ENCODE peak calls at places on chromosomes 4 and X, in five cellular contexts. T, N, S, C and U are unnamed samples.

GRCh38 chrX:22389544-22390243 is 117.0 kb downstream of the CBLL2 start:
- DNase-seq in T (peak; percentile 88), N (peak; percentile 84), S (peak; percentile 85), C (no peak), U (no peak)

GRCh38 chr4:76562161-76562560 is 127.1 kb downstream of the SHROOM3 start:
- DNase-seq in T (no peak), N (peak; percentile 77), S (peak; percentile 38), C (no peak), U (no peak)

GRCh38 chrX:77548751-77549150 is 101.6 kb downstream of the FGF16 start:
- DNase-seq in T (no peak), N (no peak), S (no peak), C (no peak), U (no peak)

GRCh38 chr4:162959056-162959455 is 207.6 kb downstream of the NAF1 start:
- DNase-seq in T (no peak), N (no peak), S (no peak), C (no peak), U (peak; percentile 34)

GRCh38 chrX:63275127-63275526 is 76.0 kb downstream of the SPIN4 start:
- DNase-seq in T (peak; percentile 27), N (no peak), S (peak; percentile 25), C (peak; percentile 38), U (peak; percentile 13)

GRCh38 chrX:2502668-2503519 is 2.1 kb upstream of the DHRSX start:
- DNase-seq in T (no peak), N (peak; percentile 34), S (no peak), C (no peak), U (peak; percentile 52)

GRCh38 chr4:119478446-119479179 is 150.0 kb downstream of the PDE5A start:
- DNase-seq in T (no peak), N (no peak), S (no peak), C (no peak), U (no peak)

GRCh38 chrX:31070057-31070468 is 1.8 kb downstream of the FTHL17 start:
- DNase-seq in T (no peak), N (no peak), S (peak; percentile 47), C (peak; percentile 76), U (no peak)

GRCh38 chr4:20528508-20528907 is 171.8 kb upstream of the PACRGL start:
- DNase-seq in T (peak; percentile 74), N (peak; percentile 60), S (peak; percentile 15), C (no peak), U (no peak)

GRCh38 chr4:57040510-57040909 is 61.8 kb downstream of the POLR2B start:
- DNase-seq in T (no peak), N (no peak), S (no peak), C (no peak), U (no peak)

GRCh38 chr4:156138781-156139280 is 185.2 kb upstream of the CTSO start:
- DNase-seq in T (no peak), N (no peak), S (peak; percentile 3), C (no peak), U (no peak)

GRCh38 chr4:109155112-109155511 is 147.3 kb downstream of the COL25A1 start:
- DNase-seq in T (no peak), N (no peak), S (no peak), C (no peak), U (no peak)

GRCh38 chr4:185305979-185306442 is 89.7 kb downstream of the LRP2BP start:
- DNase-seq in T (peak; percentile 27), N (peak; percentile 78), S (peak; percentile 99), C (no peak), U (no peak)

GRCh38 chr4:88107406-88108107 is 50.9 kb downstream of the ABCG2 start:
- DNase-seq in T (peak; percentile 71), N (peak; percentile 43), S (no peak), C (no peak), U (peak; percentile 50)

GRCh38 chrX:15749642-15750610 is 11.9 kb downstream of the CA5B start:
- DNase-seq in T (peak; percentile 44), N (peak; percentile 18), S (no peak), C (peak; percentile 51), U (no peak)

GRCh38 chr4:4919926-4920325 is 60.5 kb downstream of the MSX1 start:
- DNase-seq in T (no peak), N (no peak), S (no peak), C (no peak), U (no peak)

GRCh38 chr4:78205601-78206000 is 148.5 kb downstream of the FRAS1 start:
- DNase-seq in T (no peak), N (no peak), S (no peak), C (no peak), U (no peak)

GRCh38 chr4:122827899-122828601 is 1.4 kb downstream of the FGF2 start:
- DNase-seq in T (peak; percentile 71), N (peak; percentile 74), S (peak; percentile 68), C (peak; percentile 98), U (peak; percentile 69)
- TF ChIP-seq EZH2 in T (no peak), N (no peak), S (no peak), C (no peak), U (peak; percentile 43)

GRCh38 chr4:656651-657337 is 17.3 kb downstream of the ATP5ME start:
- DNase-seq in T (no peak), N (no peak), S (no peak), C (no peak), U (no peak)
- H3K9me3 ChIP-seq in T (no peaks in the 10 kb centered on the region), N (no peaks in the 10 kb centered on the region), S (no peaks in the 10 kb centered on the region), C (no peaks in the 10 kb centered on the region), U (no peaks in the 10 kb centered on the region)

DNA sequence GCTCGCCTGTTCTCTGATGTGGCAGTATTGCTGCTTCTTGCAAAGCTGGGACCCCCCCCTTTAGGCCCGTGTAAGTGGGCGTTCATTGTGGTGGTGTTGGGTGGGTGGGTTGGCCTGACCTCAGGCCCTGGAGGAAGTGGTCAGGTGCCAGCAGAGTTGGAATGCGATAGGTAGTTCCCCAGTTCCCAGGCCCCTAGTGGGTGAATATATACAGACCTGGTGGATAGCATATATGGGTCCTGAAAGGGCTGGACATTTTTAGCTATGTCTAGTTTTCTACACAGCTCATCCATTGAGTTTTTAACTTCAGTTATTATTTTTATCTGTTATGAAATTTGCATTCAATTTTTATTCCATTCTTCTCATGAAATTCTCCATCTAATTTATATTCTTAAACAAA is 35.8 kb upstream of the UCP1 start:
- DNase-seq in T (no peak), N (no peak), S (no peak), C (no peak), U (no peak)
- TF ChIP-seq CTCF in T (no peak), N (no peak), S (no peak), C (no peak), U (no peak)

DNA sequence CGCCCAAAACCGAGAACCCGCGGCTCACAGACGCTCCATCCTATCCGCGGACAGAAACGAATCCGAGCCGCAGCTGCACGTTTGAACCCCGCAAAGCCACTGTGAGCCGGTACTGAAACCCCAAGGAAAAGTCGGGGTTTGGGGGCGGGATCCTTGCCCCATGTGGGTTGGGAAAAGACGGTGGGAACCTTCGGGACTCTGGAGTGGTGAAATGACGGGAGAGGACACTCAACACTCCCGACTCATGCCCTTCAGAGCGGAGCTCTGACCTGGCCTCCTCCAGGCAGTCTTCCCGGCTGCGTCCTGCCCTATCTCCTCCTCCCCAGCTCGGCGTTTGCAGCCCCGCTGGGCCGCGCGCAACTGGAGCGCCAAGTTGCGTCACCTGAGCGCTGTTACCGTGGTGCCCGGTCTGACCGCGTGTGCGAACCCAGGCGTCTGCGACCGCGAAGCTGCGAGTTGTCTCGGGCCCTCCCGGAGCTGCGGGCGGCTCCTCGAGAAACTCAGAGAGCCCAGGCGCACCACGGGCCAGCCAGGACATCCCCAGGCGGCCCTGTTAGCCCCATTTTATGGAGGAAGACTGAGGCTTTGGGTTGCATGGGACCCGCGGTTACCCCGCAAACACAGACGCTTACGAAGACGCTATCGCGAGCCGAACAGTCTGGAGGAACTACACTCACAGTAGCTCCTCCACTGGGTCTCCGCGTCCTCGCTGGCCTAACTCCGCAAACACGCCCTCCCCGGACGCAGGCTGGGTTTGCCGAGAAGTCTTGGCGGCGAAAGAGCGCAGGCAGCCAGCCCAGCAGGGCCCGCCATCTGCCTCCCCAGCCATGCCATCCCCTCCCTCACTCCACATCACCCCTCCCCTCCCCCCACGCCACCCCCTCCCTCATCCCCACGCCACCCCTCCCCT is 20.3 kb upstream of the HMX1 start:
- DNase-seq in T (no peak), N (no peak), S (no peak), C (no peak), U (no peak)
- TF ChIP-seq EZH2 in T (peak; percentile 85), N (no peak), S (no peak), C (no peak), U (peak; percentile 78)

DNA sequence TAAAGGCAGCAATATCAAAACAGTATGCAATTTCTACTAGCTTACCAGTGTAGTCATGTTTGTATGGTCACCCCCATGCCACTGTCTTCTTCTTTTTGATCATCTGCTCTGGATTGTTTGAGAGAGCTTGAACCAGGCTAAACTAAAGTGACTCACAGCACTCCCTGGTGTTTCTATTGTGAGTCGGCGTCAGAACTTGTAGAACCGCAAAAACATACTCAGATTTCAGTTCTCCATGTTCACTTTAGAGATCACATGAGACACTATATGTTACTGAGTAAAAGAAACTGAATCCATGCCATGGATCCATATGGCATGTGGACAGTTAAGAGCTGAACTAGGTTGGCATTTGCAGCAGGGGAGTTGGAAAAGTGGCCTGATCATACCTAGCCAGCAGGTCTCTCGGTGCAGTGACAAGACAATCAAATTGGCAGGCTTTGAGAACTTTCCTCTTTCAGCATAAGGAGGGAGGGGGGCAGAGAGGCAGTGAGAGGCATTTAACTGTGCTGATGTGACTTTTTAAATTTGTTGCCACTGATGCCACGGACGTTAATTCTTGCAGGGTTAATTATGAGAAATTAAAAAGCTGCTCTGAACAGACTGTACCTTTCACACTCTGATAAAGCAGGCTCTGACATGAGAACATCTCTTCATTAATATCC is 88.4 kb downstream of the AFF2 start:
- DNase-seq in T (no peak), N (no peak), S (peak; percentile 38), C (no peak), U (no peak)
- H3K9me3 ChIP-seq in T (no peaks in the 10 kb centered on the region), N (no peaks in the 10 kb centered on the region), S (no peaks in the 10 kb centered on the region), C (no peaks in the 10 kb centered on the region), U (no peaks in the 10 kb centered on the region)

GRCh38 chrX:6989858-6990257 is 157.7 kb upstream of the STS start:
- DNase-seq in T (no peak), N (no peak), S (no peak), C (no peak), U (no peak)

GRCh38 chrX:6985537-6985936 is 162.0 kb upstream of the STS start:
- DNase-seq in T (no peak), N (no peak), S (no peak), C (no peak), U (no peak)

GRCh38 chrX:6990552-6991193 is 156.8 kb upstream of the STS start:
- DNase-seq in T (no peak), N (no peak), S (no peak), C (no peak), U (no peak)
- TF ChIP-seq CTCF in T (no peak), N (no peak), S (no peak), C (no peak), U (no peak)

GRCh38 chr4:144647095-144647959 is 1.4 kb downstream of the HHIP start:
- DNase-seq in T (peak; percentile 57), N (peak; percentile 58), S (no peak), C (no peak), U (peak; percentile 25)
- TF ChIP-seq EZH2 in T (no peak), N (no peak), S (no peak), C (no peak), U (no peak)